ENCODE peak calls at places on chromosomes 7 and 10, in six cellular contexts. One of them, this sample, is unnamed.
A peak's percentile ranks its signal among the peaks of the same experiment; 100 is the strongest.

GRCh38 chr7:17822557-17823173 is 117.6 kb downstream of the SNX13 start:
- DNase-seq in AG04450: no peak
- DNase-seq in IMR-90: no peak
- DNase-seq in fibroblast of lung: no peak
- DNase-seq in left ventricle myocardium inferior: no peak
- DNase-seq in OCI-LY7: no peak
- DNase-seq in this sample: no peak

GRCh38 chr10:46536171-46536570 is 20.3 kb downstream of the GPRIN2 start:
- DNase-seq in AG04450: no peak
- DNase-seq in IMR-90: no peak
- DNase-seq in fibroblast of lung: no peak
- DNase-seq in left ventricle myocardium inferior: no peak
- DNase-seq in OCI-LY7: no peak
- DNase-seq in this sample: no peak

GRCh38 chr10:63252095-63252762 is 119.1 kb downstream of the NRBF2 start:
- DNase-seq in AG04450: no peak
- DNase-seq in IMR-90: no peak
- DNase-seq in fibroblast of lung: no peak
- DNase-seq in left ventricle myocardium inferior: no peak
- DNase-seq in OCI-LY7: no peak
- DNase-seq in this sample: no peak

GRCh38 chr10:5563991-5564536 is 39.3 kb downstream of the CALML3 start:
- DNase-seq in AG04450: no peak
- DNase-seq in IMR-90: peak; percentile 61
- DNase-seq in fibroblast of lung: no peak
- DNase-seq in left ventricle myocardium inferior: no peak
- DNase-seq in OCI-LY7: no peak
- DNase-seq in this sample: peak; percentile 67

GRCh38 chr10:28254290-28254985 is 48.4 kb downstream of the MPP7 start:
- DNase-seq in AG04450: peak; percentile 6
- DNase-seq in IMR-90: peak; percentile 54
- DNase-seq in fibroblast of lung: peak; percentile 13
- DNase-seq in left ventricle myocardium inferior: no peak
- DNase-seq in OCI-LY7: no peak
- DNase-seq in this sample: no peak

GRCh38 chr7:10083766-10084165 is 889.9 kb upstream of the PHF14 start:
- DNase-seq in AG04450: no peak
- DNase-seq in IMR-90: no peak
- DNase-seq in fibroblast of lung: no peak
- DNase-seq in left ventricle myocardium inferior: no peak
- DNase-seq in OCI-LY7: no peak
- DNase-seq in this sample: no peak

GRCh38 chr7:125195156-125195555 is 265.5 kb upstream of the POT1 start:
- DNase-seq in AG04450: no peak
- DNase-seq in IMR-90: no peak
- DNase-seq in fibroblast of lung: no peak
- DNase-seq in left ventricle myocardium inferior: no peak
- DNase-seq in OCI-LY7: no peak
- DNase-seq in this sample: no peak

GRCh38 chr7:151895008-151895661 is 18.2 kb upstream of the PRKAG2 start:
- DNase-seq in AG04450: no peak
- DNase-seq in IMR-90: no peak
- DNase-seq in fibroblast of lung: no peak
- DNase-seq in left ventricle myocardium inferior: no peak
- DNase-seq in OCI-LY7: no peak
- DNase-seq in this sample: no peak

GRCh38 chr7:107078517-107078966 is 34.0 kb downstream of the PRKAR2B start:
- DNase-seq in AG04450: peak; percentile 34
- DNase-seq in IMR-90: peak; percentile 78
- DNase-seq in fibroblast of lung: peak; percentile 51
- DNase-seq in left ventricle myocardium inferior: no peak
- DNase-seq in OCI-LY7: no peak
- DNase-seq in this sample: no peak

GRCh38 chr10:133006202-133006601 is 63.8 kb upstream of the CFAP46 start:
- DNase-seq in AG04450: no peak
- DNase-seq in IMR-90: no peak
- DNase-seq in fibroblast of lung: no peak
- DNase-seq in left ventricle myocardium inferior: no peak
- DNase-seq in OCI-LY7: no peak
- DNase-seq in this sample: no peak

GRCh38 chr10:104617831-104618230 is 23.3 kb upstream of the SORCS3 start:
- DNase-seq in AG04450: no peak
- DNase-seq in IMR-90: no peak
- DNase-seq in fibroblast of lung: no peak
- DNase-seq in left ventricle myocardium inferior: no peak
- DNase-seq in OCI-LY7: no peak
- DNase-seq in this sample: no peak

GRCh38 chr10:104622598-104623209 is 18.4 kb upstream of the SORCS3 start:
- DNase-seq in AG04450: no peak
- DNase-seq in IMR-90: no peak
- DNase-seq in fibroblast of lung: no peak
- DNase-seq in left ventricle myocardium inferior: no peak
- DNase-seq in OCI-LY7: peak; percentile 5
- DNase-seq in this sample: no peak

GRCh38 chr10:104622175-104622574 is 18.9 kb upstream of the SORCS3 start:
- DNase-seq in AG04450: no peak
- DNase-seq in IMR-90: no peak
- DNase-seq in fibroblast of lung: no peak
- DNase-seq in left ventricle myocardium inferior: no peak
- DNase-seq in OCI-LY7: no peak
- DNase-seq in this sample: no peak
- H3K9me3 ChIP-seq in AG04450: no peaks in the 10 kb centered on the region
- H3K9me3 ChIP-seq in IMR-90: no peaks in the 10 kb centered on the region
- H3K9me3 ChIP-seq in fibroblast of lung: no peaks in the 10 kb centered on the region
- H3K9me3 ChIP-seq in left ventricle myocardium inferior: no peaks in the 10 kb centered on the region
- H3K9me3 ChIP-seq in OCI-LY7: no peaks in the 10 kb centered on the region
- H3K9me3 ChIP-seq in this sample: no peaks in the 10 kb centered on the region

GRCh38 chr10:31604141-31604540 is 285.1 kb downstream of the ZEB1 start:
- DNase-seq in AG04450: no peak
- DNase-seq in IMR-90: peak; percentile 41
- DNase-seq in fibroblast of lung: peak; percentile 74
- DNase-seq in left ventricle myocardium inferior: no peak
- DNase-seq in OCI-LY7: no peak
- DNase-seq in this sample: no peak
- H3K4me3 ChIP-seq in AG04450: no peak overlapping the region
- H3K4me3 ChIP-seq in IMR-90: no peak overlapping the region
- H3K4me3 ChIP-seq in fibroblast of lung: peak overlapping the region; percentile 69
- H3K4me3 ChIP-seq in left ventricle myocardium inferior: peak overlapping the region; percentile 73
- H3K4me3 ChIP-seq in OCI-LY7: no peak overlapping the region
- H3K4me3 ChIP-seq in this sample: peak overlapping the region; percentile 61

GRCh38 chr10:45442251-45442650 is 68.2 kb downstream of the ALOX5 start:
- DNase-seq in AG04450: no peak
- DNase-seq in IMR-90: no peak
- DNase-seq in fibroblast of lung: no peak
- DNase-seq in left ventricle myocardium inferior: no peak
- DNase-seq in OCI-LY7: no peak
- DNase-seq in this sample: no peak
- H3K27ac ChIP-seq in AG04450: no peak overlapping the region
- H3K27ac ChIP-seq in IMR-90: no peak overlapping the region
- H3K27ac ChIP-seq in fibroblast of lung: no peak overlapping the region
- H3K27ac ChIP-seq in left ventricle myocardium inferior: no peak overlapping the region
- H3K27ac ChIP-seq in OCI-LY7: no peak overlapping the region
- H3K27ac ChIP-seq in this sample: no peak overlapping the region

GRCh38 chr10:2262878-2263277 is 525.6 kb upstream of the ADARB2 start:
- DNase-seq in AG04450: no peak
- DNase-seq in IMR-90: no peak
- DNase-seq in fibroblast of lung: no peak
- DNase-seq in left ventricle myocardium inferior: no peak
- DNase-seq in OCI-LY7: no peak
- DNase-seq in this sample: no peak
- H3K9me3 ChIP-seq in AG04450: peaks cover 29% of the 10 kb centered on the region
- H3K9me3 ChIP-seq in IMR-90: peaks cover 11% of the 10 kb centered on the region
- H3K9me3 ChIP-seq in fibroblast of lung: no peaks in the 10 kb centered on the region
- H3K9me3 ChIP-seq in left ventricle myocardium inferior: peaks cover 29% of the 10 kb centered on the region
- H3K9me3 ChIP-seq in OCI-LY7: no peaks in the 10 kb centered on the region
- H3K9me3 ChIP-seq in this sample: no peaks in the 10 kb centered on the region

This sample was measured in naive thymus-derived CD4-positive, alpha-beta T cell.